ENCODE peak calls at places on chromosomes 13 and 19, in nine cellular contexts. L, N, H, F, R, S, E, Z and Q are unnamed samples.

GRCh38 chr19:56191115-56191514 is 6.5 kb downstream of the ZSCAN5B start:
- DNase-seq in N (no peak), R (no peak), F (no peak), Z (no peak), E (no peak), H (no peak), S (no peak), L (no peak), Q (no peak)

GRCh38 chr13:46751811-46752635 is 44.9 kb downstream of the ESD start:
- DNase-seq in E (no peak), R (peak; percentile 18), Z (no peak), H (no peak), S (peak; percentile 72), N (no peak), F (no peak), L (no peak), Q (no peak)

GRCh38 chr13:75186384-75186783 is 295.6 kb downstream of the TBC1D4 start:
- DNase-seq in E (no peak), S (no peak), R (no peak), H (no peak), Z (no peak), N (no peak), F (no peak), L (no peak), Q (no peak)

GRCh38 chr13:111951982-111952565 is 114.9 kb upstream of the SOX1 start:
- DNase-seq in F (no peak), S (no peak), L (no peak), Z (no peak), E (no peak), N (no peak), R (no peak), H (no peak), Q (no peak)

GRCh38 chr13:55437162-55437561 is 1703.6 kb upstream of the PRR20A start:
- DNase-seq in Z (no peak), F (no peak), R (no peak), H (no peak), S (no peak), E (no peak), L (no peak), N (no peak), Q (no peak)

GRCh38 chr19:12834976-12835757 is 788 bp upstream of the RTBDN start:
- DNase-seq in L (no peak), F (no peak), Z (no peak), S (no peak), E (no peak), R (peak; percentile 46), N (no peak), H (peak; percentile 35), Q (no peak)

GRCh38 chr19:16073481-16073880 is 2.8 kb upstream of the TPM4 start:
- DNase-seq in F (no peak), H (peak; percentile 12), N (no peak), R (no peak), L (no peak), Z (no peak), E (no peak), S (no peak), Q (no peak)

GRCh38 chr13:59766236-59766635 is 397.5 kb downstream of the DIAPH3 start:
- DNase-seq in S (no peak), N (no peak), Z (no peak), F (no peak), L (no peak), H (no peak), E (no peak), R (no peak), Q (no peak)

GRCh38 chr19:1132625-1133383 is 29.0 kb downstream of the GPX4 start:
- DNase-seq in Z (no peak), H (peak; percentile 47), N (no peak), E (no peak), S (no peak), F (no peak), R (no peak), L (no peak), Q (no peak)

GRCh38 chr13:75621147-75621546 is 15.0 kb upstream of the LMO7 start:
- DNase-seq in Z (no peak), R (no peak), L (no peak), S (peak; percentile 86), N (no peak), E (no peak), F (no peak), H (no peak), Q (no peak)

GRCh38 chr19:38255759-38256052 is 468 bp downstream of the PPP1R14A start:
- DNase-seq in E (no peak), Z (no peak), R (no peak), F (no peak), L (no peak), S (peak; percentile 6), H (no peak), N (no peak), Q (no peak)

DNA sequence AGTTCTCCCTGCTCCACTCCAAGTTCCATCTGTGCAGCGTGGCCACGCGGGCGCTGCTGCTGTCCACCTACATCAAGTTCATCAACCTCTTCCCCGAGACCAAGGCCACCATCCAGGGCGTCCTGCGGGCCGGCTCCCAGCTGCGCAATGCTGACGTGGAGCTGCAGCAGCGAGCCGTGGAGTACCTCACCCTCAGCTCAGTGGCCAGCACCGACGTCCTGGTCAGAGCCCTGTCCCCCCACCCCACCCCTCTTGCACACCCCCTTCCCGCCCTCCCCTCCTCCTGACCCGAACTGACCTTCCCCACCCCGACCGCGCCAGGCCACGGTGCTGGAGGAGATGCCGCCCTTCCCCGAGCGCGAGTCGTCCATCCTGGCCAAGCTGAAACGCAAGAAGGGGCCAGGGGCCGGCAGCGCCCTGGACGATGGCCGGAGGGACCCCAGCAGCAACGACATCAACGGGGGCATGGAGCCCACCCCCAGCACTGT is 11.6 kb downstream of the FUZ start:
- DNase-seq in L (no peak), H (no peak), S (no peak), R (no peak), N (no peak), E (peak; percentile 40), Z (no peak), F (no peak), Q (no peak)
- H3K4me3 ChIP-seq in L (peak overlapping the region; percentile 28), H (peak overlapping the region; percentile 32), S (peak overlapping the region; percentile 62), R (no peak overlapping the region), N (peak overlapping the region; percentile 14), E (peak overlapping the region; percentile 32), Z (no peak overlapping the region), F (no peak overlapping the region), Q (no peak overlapping the region)

GRCh38 chr19:47362321-47362720 is 13.2 kb downstream of the DHX34 start:
- DNase-seq in F (no peak), Z (no peak), S (no peak), H (no peak), E (no peak), N (no peak), L (no peak), R (no peak), Q (no peak)
- H3K36me3 ChIP-seq in F (peaks cover 68% of the 10 kb centered on the region), Z (peaks cover 67% of the 10 kb centered on the region), S (peaks cover 22% of the 10 kb centered on the region), H (peaks cover 46% of the 10 kb centered on the region), E (no peaks in the 10 kb centered on the region), N (peaks cover 16% of the 10 kb centered on the region), L (peaks cover 21% of the 10 kb centered on the region), R (peaks cover 3% of the 10 kb centered on the region), Q (peaks cover 31% of the 10 kb centered on the region)

DNA sequence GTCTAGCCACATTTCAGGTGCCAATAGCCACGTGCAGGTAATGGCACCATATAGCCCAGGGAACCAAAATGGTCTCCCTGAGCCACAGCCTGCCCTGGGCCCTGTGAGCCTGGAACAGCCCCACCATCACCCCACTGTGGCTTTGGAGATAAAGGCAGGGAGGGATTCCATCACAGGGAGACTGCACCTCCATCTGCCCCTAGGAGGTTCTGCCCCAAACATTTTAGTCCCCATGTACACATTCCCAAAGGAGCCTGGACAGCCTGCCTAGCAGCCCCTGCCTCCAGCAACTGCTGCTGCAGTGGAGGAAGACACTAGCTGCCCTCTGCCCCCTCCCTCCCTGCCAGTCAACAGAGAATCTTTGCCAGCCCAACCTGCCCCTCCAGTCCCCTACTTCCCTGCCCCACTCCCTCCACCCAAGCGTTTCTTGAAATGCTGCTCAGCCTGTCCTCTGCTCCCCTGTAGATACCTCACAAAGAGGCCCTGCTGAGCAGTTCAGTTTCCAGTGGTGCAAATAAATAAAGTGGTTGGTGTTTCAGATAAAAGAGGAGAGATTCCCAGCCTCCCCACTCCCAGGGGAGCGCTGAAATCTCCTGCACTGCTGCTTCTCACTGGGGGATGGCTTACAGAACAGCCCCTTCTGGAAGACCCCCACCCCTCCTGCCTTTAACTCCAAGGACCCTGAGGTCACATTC is 921.8 kb downstream of the UQCRFS1 start:
- DNase-seq in S (no peak), R (no peak), Z (no peak), L (no peak), F (no peak), E (no peak), H (no peak), N (no peak), Q (no peak)
- TF ChIP-seq CTCF in S (no peak), R (no peak), Z (no peak), L (no peak), F (no peak), E (no peak), H (no peak), N (no peak), Q (no peak)

GRCh38 chr19:2283835-2284507 is 2.0 kb upstream of the PEAK3 start:
- DNase-seq in E (no peak), S (no peak), Z (no peak), L (no peak), R (no peak), H (no peak), N (no peak), F (no peak), Q (no peak)

GRCh38 chr19:2278504-2279158 is 3.3 kb downstream of the PEAK3 start:
- DNase-seq in Z (no peak), E (no peak), F (no peak), R (peak; percentile 51), L (no peak), H (peak; percentile 66), S (no peak), N (no peak), Q (no peak)

GRCh38 chr19:2282862-2283237 is 875 bp upstream of the PEAK3 start:
- DNase-seq in L (no peak), Z (no peak), H (no peak), E (no peak), R (no peak), F (no peak), S (no peak), N (no peak), Q (no peak)

GRCh38 chr19:2280633-2281264 is 1.2 kb downstream of the PEAK3 start:
- DNase-seq in S (no peak), H (no peak), E (no peak), F (no peak), Z (peak; percentile 73), N (no peak), L (no peak), R (no peak), Q (no peak)

DNA sequence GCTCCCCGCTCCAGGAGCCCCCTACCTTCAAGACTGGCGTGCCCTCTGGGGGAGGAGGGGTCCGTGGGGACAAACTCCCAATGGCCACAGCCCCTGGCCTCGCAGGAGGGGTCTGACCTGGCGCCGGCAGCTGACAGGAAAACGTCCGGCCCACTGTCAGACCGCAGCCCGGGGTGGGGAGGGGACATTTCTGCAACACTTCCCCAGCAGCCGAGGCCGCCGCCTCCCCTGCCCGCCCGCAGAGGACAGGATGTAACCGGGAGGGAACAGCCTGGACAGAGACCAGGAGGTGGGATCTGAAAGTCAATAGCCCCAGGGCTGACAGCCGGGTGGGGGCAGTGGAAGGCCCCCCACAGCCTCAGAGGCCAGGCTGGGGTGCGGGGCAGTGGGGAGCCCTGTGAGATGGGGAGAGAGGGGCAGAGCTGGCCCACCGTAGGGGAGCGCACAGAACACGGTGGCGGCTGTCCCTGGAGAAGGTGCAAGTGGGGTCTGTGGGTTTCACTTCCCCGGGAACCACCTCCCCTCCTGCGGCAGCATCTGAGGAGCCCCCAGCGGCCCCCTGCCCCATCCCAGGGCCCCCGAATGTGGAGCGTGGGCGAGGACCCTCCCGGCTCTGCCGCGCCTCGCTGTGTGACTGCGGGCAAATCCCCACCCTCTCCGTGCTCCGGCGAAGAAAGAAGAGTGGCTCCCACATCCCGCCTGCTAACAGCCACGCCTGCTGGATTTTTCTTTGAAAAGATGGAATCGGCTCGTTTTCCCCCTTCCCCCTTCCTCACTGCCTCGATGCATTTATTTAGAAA is at the start of gene PEAK3:
- DNase-seq in N (peak; percentile 31), L (peak; percentile 85), Z (peak; percentile 70), F (no peak), S (peak; percentile 57), E (peak; percentile 49), R (peak; percentile 66), H (peak; percentile 79), Q (no peak)
- H3K4me3 ChIP-seq in N (no peak within 1 kb of the TSS), L (peak within 1 kb of the TSS; percentile 46), Z (no peak within 1 kb of the TSS), F (peak within 1 kb of the TSS; percentile 23), S (peak within 1 kb of the TSS; percentile 33), E (no peak within 1 kb of the TSS), R (no peak within 1 kb of the TSS), H (peak within 1 kb of the TSS; percentile 26), Q (no peak within 1 kb of the TSS)